ENCODE peak calls at places on chromosomes 13 and 19, in five cellular contexts. P is HCT116, J is GM12878, M is K562, N is HepG2. V is an unnamed sample.

GRCh38 chr13:77309254-77309653 is 17.6 kb downstream of the MYCBP2 start:
- DNase-seq in N (no peak), M (no peak), P (no peak), J (no peak), V (no peak)

GRCh38 chr13:30362005-30362788 is 54.8 kb upstream of the KATNAL1 start:
- DNase-seq in J (no peak), P (no peak), N (peak; percentile 15), M (no peak), V (no peak)

GRCh38 chr13:33401238-33401637 is 115.7 kb upstream of the STARD13 start:
- DNase-seq in J (no peak), N (no peak), P (no peak), M (no peak), V (no peak)

GRCh38 chr19:29680447-29680846 is 15.2 kb downstream of the PLEKHF1 start:
- DNase-seq in J (no peak), N (no peak), M (no peak), P (no peak), V (no peak)

GRCh38 chr19:495440-496332 is 600 bp upstream of the MADCAM1 start:
- DNase-seq in N (no peak), P (no peak), J (no peak), M (peak; percentile 64), V (no peak)

GRCh38 chr19:45075215-45076028 is 856 bp downstream of the ZNF296 start:
- DNase-seq in M (peak; percentile 86), N (peak; percentile 39), P (peak; percentile 54), J (peak; percentile 80), V (no peak)

GRCh38 chr13:21542563-21542962 is 61.4 kb downstream of the MICU2 start:
- DNase-seq in J (no peak), M (no peak), P (no peak), N (peak; percentile 10), V (no peak)

GRCh38 chr13:109785141-109785891 is 1.1 kb downstream of the IRS2 start:
- DNase-seq in M (no peak), P (no peak), J (no peak), N (no peak), V (peak; percentile 33)

GRCh38 chr19:5966215-5966614 is 11.7 kb downstream of the RANBP3 start:
- DNase-seq in P (no peak), N (no peak), M (no peak), J (no peak), V (no peak)

GRCh38 chr19:11465605-11466004 is 15.2 kb downstream of the ELAVL3 start:
- DNase-seq in N (no peak), J (no peak), P (no peak), M (no peak), V (no peak)

GRCh38 chr13:108377646-108378206 is 108.2 kb downstream of the TNFSF13B start:
- DNase-seq in P (no peak), M (no peak), J (no peak), N (no peak), V (no peak)

GRCh38 chr19:12546068-12546467 is 5.2 kb downstream of the ZNF564 start:
- DNase-seq in N (no peak), M (no peak), P (no peak), J (no peak), V (no peak)

GRCh38 chr13:28609381-28609780 is 49.5 kb upstream of the POMP start:
- DNase-seq in P (no peak), J (no peak), M (no peak), N (no peak), V (no peak)

GRCh38 chr19:6108721-6109633 is 1.3 kb downstream of the RFX2 start:
- DNase-seq in N (no peak), J (no peak), P (no peak), M (peak; percentile 48), V (no peak)

GRCh38 chr13:54361460-54361859 is 1332.8 kb downstream of the OLFM4 start:
- DNase-seq in P (no peak), M (no peak), N (no peak), J (no peak), V (no peak)

GRCh38 chr19:19657397-19657783 is 6.1 kb downstream of the ATP13A1 start:
- DNase-seq in N (no peak), J (no peak), M (no peak), P (no peak), V (no peak)

GRCh38 chr19:23554548-23554947 is 132.5 kb downstream of the ZNF675 start:
- DNase-seq in M (no peak), P (no peak), N (no peak), J (no peak), V (no peak)

GRCh38 chr19:40807147-40808020 is 8.4 kb downstream of the EGLN2 start:
- DNase-seq in N (peak; percentile 49), M (peak; percentile 37), P (no peak), J (no peak), V (no peak)

GRCh38 chr19:31285744-31286143 is 63.5 kb downstream of the TSHZ3 start:
- DNase-seq in N (no peak), P (no peak), J (no peak), M (no peak), V (no peak)

GRCh38 chr19:662207-662961 is 630 bp downstream of the RNF126 start:
- DNase-seq in P (no peak), N (peak; percentile 52), M (peak; percentile 61), J (no peak), V (no peak)

GRCh38 chr13:79810671-79811070 is 329.7 kb downstream of the NDFIP2 start:
- DNase-seq in P (no peak), M (no peak), N (no peak), J (no peak), V (no peak)

GRCh38 chr19:10797078-10797477 is 38.9 kb downstream of the TMED1 start:
- DNase-seq in N (no peak), M (no peak), P (no peak), J (no peak), V (no peak)

GRCh38 chr19:14577885-14578427 is 4.9 kb upstream of the CLEC17A start:
- DNase-seq in J (peak; percentile 53), N (no peak), M (no peak), P (no peak), V (no peak)

GRCh38 chr19:15249912-15250634 is 17.8 kb upstream of the EPHX3 start:
- DNase-seq in M (no peak), P (no peak), N (no peak), J (no peak), V (no peak)

GRCh38 chr13:84651288-84651687 is 769.0 kb upstream of the SLITRK1 start:
- DNase-seq in M (no peak), N (peak; percentile 33), J (no peak), P (no peak), V (no peak)

GRCh38 chr19:56725829-56726424 is 54.4 kb upstream of the ZNF835 start:
- DNase-seq in P (no peak), M (no peak), N (no peak), J (no peak), V (no peak)

GRCh38 chr19:31340059-31341025 is 8.9 kb downstream of the TSHZ3 start:
- DNase-seq in P (no peak), N (no peak), J (no peak), M (no peak), V (no peak)

GRCh38 chr13:19606152-19606551 is 27.3 kb upstream of the MPHOSPH8 start:
- DNase-seq in N (no peak), J (no peak), M (no peak), P (no peak), V (no peak)

GRCh38 chr13:23570099-23570926 is at the start of gene TNFRSF19:
- DNase-seq in M (no peak), J (no peak), N (peak; percentile 98), P (no peak), V (no peak)

GRCh38 chr19:400976-401835 is 7.7 kb downstream of the C2CD4C start:
- DNase-seq in N (no peak), P (no peak), J (no peak), M (no peak), V (no peak)

DNA sequence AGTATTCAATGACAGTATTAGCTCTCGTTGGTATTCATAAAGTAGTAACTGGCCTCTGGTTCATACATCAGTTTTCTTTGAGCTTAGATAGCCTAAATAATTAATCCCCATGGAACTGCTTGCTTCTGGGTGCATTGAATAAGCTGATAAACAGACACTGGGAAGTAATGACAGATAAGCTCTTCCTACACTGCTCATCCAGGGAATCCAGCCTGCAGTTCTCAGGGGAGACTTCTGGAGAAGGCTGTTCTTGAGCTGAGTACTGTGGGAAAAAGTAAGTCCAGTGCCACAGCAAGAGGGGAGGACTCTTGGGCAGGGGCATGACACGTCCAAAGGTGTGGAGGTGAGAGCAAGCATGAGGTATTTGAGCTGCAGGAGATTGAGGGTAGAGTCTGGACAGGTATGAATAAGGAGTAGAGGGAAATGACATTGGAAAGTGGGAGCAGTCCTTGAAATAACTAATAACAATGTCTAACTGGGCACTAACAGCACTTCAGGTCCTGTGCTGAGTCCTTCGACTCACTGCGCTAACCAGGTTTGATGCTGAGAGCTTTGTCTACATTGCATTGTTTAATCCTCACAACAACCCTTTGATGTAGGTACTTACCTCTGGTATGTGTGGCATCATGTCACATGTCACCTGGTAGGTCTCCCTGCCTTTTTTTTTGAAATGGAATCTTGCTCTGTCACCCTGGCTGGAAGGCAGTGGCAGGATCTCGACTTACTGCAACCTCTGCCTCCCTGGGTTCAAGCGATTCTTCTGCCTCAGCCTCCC is 7.2 kb downstream of the GARRE1 start:
- DNase-seq in J (no peak), N (peak; percentile 84), M (no peak), P (no peak), V (no peak)
- H3K4me1 ChIP-seq in J (no peaks in the 10 kb centered on the region), N (peaks cover 42% of the 10 kb centered on the region), M (no peaks in the 10 kb centered on the region), P (peaks cover 33% of the 10 kb centered on the region), V (peaks cover 11% of the 10 kb centered on the region)

DNA sequence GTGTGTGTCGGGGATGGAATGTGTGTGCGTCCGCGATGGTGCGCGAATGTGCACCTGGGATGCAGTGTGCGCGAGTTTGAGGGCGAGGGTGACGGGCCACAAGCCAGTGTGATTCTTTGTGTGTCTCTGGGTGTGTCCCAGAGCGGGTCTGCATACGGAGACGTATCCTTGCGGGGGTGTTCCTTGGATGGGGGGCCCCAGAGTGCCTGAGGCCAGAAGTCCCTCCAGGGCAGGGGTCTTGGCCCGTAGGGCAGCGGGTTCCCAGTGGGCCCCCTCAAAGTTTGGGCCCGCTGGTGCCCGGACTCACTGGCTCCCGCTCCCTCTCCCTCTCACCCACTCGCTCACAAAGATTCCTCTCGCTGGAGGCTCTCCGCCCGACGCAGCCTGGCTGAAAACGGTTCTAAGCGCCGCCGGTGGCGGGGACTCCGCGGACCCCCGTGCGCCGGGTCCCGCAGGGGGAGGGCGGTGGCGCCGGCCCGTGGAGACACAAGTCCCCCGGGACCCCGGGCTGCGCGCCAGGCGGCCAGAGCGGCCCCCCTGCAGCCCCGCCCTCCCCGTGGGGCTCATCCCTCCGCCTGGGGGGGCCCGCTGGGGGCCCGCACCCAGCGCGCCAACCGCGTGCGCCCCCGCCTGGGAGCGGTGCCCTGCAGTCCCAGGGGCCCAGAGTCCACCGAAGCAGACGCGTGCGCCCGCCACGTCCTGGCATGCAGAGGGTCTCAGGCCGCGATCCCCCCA is 886 bp downstream of the CRLF1 start:
- DNase-seq in M (peak; percentile 48), P (no peak), J (no peak), N (no peak), V (no peak)
- H3K9ac ChIP-seq in M (no peak overlapping the region), P (peak overlapping the region; percentile 51), J (no peak overlapping the region), N (peak overlapping the region; percentile 80), V (peak overlapping the region; percentile 72)

GRCh38 chr13:95678967-95679366 is 2.0 kb downstream of the DNAJC3 start:
- DNase-seq in P (no peak), N (no peak), J (no peak), M (no peak), V (no peak)
- TF ChIP-seq YY1 in P (no peak), N (no peak), J (no peak), M (no peak), V (no peak)

DNA sequence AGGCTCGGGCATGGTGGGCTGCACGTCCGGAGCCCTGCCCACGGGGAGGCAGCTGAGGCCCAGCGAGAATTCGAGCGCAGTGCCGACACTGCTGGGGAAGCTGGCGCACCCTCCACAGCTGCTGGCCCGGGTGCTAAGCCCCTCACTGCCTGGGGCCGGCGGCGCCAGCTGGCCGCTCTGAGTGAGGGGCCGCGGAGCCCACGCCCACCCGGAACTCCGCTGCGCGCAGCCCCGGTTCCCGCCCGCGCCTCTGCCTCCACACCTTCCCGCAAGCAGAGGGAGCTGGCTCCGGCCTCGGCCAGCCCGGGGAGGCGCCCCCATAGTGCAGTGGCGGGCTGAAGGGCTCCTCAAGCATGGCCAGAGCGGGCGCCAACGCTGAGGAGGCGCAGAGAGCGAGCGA is 2080.4 kb downstream of the PCDH9 start:
- DNase-seq in N (no peak), J (no peak), M (no peak), P (no peak), V (no peak)
- H3K4me1 ChIP-seq in N (no peaks in the 10 kb centered on the region), J (no peaks in the 10 kb centered on the region), M (no peaks in the 10 kb centered on the region), P (no peaks in the 10 kb centered on the region), V (no peaks in the 10 kb centered on the region)

V was measured in NT2/D1.